ENCODE peak calls at places on chromosomes 2 and 18, in five cellular contexts. I, G, C, L and R are unnamed samples.

GRCh38 chr2:36449943-36450392 is 94.4 kb downstream of the CRIM1 start:
- DNase-seq in I (no peak), G (no peak), C (no peak), L (no peak), R (no peak)

GRCh38 chr18:62585274-62586147 is 62.7 kb downstream of the ZCCHC2 start:
- DNase-seq in I (no peak), G (no peak), C (no peak), L (no peak), R (no peak)

GRCh38 chr2:71578665-71579371 is 125.5 kb downstream of the DYSF start:
- DNase-seq in I (no peak), G (no peak), C (peak), L (peak), R (no peak)

GRCh38 chr18:79476918-79477685 is 81.4 kb downstream of the NFATC1 start:
- DNase-seq in I (no peak), G (no peak), C (no peak), L (no peak), R (no peak)

GRCh38 chr2:190360561-190360960 is 17.2 kb downstream of the INPP1 start:
- DNase-seq in I (no peak), G (no peak), C (no peak), L (no peak), R (no peak)

GRCh38 chr2:174344716-174345472 is 10.1 kb downstream of the SP9 start:
- DNase-seq in I (no peak), G (no peak), C (no peak), L (no peak), R (no peak)

GRCh38 chr18:31614044-31614443 is 22.4 kb downstream of the TTR start:
- DNase-seq in I (no peak), G (no peak), C (no peak), L (no peak), R (no peak)

GRCh38 chr18:79507546-79508480 is 112.1 kb downstream of the NFATC1 start:
- DNase-seq in I (no peak), G (peak), C (peak), L (no peak), R (no peak)

GRCh38 chr2:122135353-122135947 is 380.0 kb downstream of the TSN start:
- DNase-seq in I (no peak), G (no peak), C (no peak), L (no peak), R (no peak)

GRCh38 chr2:234495801-234496441 is 960 bp downstream of the ARL4C start:
- DNase-seq in I (no peak), G (no peak), C (no peak), L (no peak), R (no peak)

GRCh38 chr2:20232837-20233207 is 7.9 kb upstream of the SDC1 start:
- DNase-seq in I (no peak), G (no peak), C (no peak), L (no peak), R (no peak)

GRCh38 chr2:200319587-200320337 is 13.3 kb downstream of the SPATS2L start:
- DNase-seq in I (no peak), G (no peak), C (no peak), L (no peak), R (no peak)